ENCODE peak calls at places on chromosome 14, in five cellular contexts. N is GOT3, Q is iPS-NIHi11, P is Daoy, I is G401. J is an unnamed sample.
A peak's percentile ranks its signal among the peaks of the same experiment; 100 is the strongest.

GRCh38 chr14:20873370-20874177 is 17.6 kb upstream of the RNASE3 start:
- DNase-seq in N (no peak), Q (peak; percentile 82), P (peak; percentile 94), I (peak; percentile 38), J (peak; percentile 70)

GRCh38 chr14:60964901-60965300 is 16.0 kb downstream of the TRMT5 start:
- DNase-seq in N (no peak), Q (no peak), P (no peak), I (no peak), J (peak; percentile 38)

GRCh38 chr14:23610815-23611289 is 25.3 kb upstream of the DHRS2 start:
- DNase-seq in N (no peak), Q (no peak), P (no peak), I (no peak), J (no peak)

GRCh38 chr14:77973246-77973645 is 173.3 kb downstream of the ADCK1 start:
- DNase-seq in N (no peak), Q (no peak), P (no peak), I (no peak), J (no peak)

GRCh38 chr14:29805415-29806123 is 122.1 kb downstream of the PRKD1 start:
- DNase-seq in N (no peak), Q (no peak), P (peak; percentile 81), I (no peak), J (peak; percentile 52)

GRCh38 chr14:89503458-89503996 is 86.5 kb upstream of the FOXN3 start:
- DNase-seq in N (no peak), Q (no peak), P (no peak), I (peak; percentile 58), J (no peak)

GRCh38 chr14:100165376-100165775 is 5.9 kb upstream of the DEGS2 start:
- DNase-seq in N (no peak), Q (peak; percentile 63), P (no peak), I (no peak), J (no peak)

GRCh38 chr14:104935026-104935650 is 10.5 kb downstream of the PLD4 start:
- DNase-seq in N (no peak), Q (no peak), P (no peak), I (no peak), J (no peak)

GRCh38 chr14:53193193-53193592 is 40.1 kb upstream of the DDHD1 start:
- DNase-seq in N (no peak), Q (no peak), P (peak; percentile 78), I (no peak), J (peak; percentile 23)

GRCh38 chr14:101504096-101504948 is 57.0 kb upstream of the DIO3 start:
- DNase-seq in N (no peak), Q (no peak), P (no peak), I (no peak), J (no peak)

GRCh38 chr14:50615566-50615965 is 52.5 kb downstream of the SAV1 start:
- DNase-seq in N (no peak), Q (no peak), P (no peak), I (no peak), J (no peak)

GRCh38 chr14:104731249-104731924 is 7.4 kb downstream of the ADSS1 start:
- DNase-seq in N (no peak), Q (peak; percentile 81), P (no peak), I (no peak), J (peak; percentile 48)

GRCh38 chr14:100858838-100859220 is 32.9 kb downstream of the MEG3 start:
- DNase-seq in N (no peak), Q (no peak), P (no peak), I (no peak), J (no peak)

GRCh38 chr14:50955373-50956043 is 11.2 kb upstream of the PYGL start:
- DNase-seq in N (peak; percentile 35), Q (peak; percentile 61), P (peak; percentile 96), I (no peak), J (peak; percentile 96)